ENCODE peak calls at places on chromosomes 12 and 14, in nine cellular contexts. One of them, this sample, is unnamed. For H3K4me1, the result is how much of the 10 kb centered on the place peaks cover.

GRCh38 chr12:45401008-45401407 is 185.1 kb downstream of the ANO6 start:
- DNase-seq in adipocyte: no peak
- DNase-seq in GM23248: no peak
- DNase-seq in pancreas: no peak
- DNase-seq in tibial artery: no peak
- DNase-seq in GM23338: no peak
- DNase-seq in ovary: no peak
- DNase-seq in upper lobe of right lung: no peak
- DNase-seq in heart left ventricle: peak
- DNase-seq in this sample: no peak

GRCh38 chr12:14886271-14886670 is 617 bp upstream of the MGP start:
- DNase-seq in adipocyte: peak
- DNase-seq in GM23248: no peak
- DNase-seq in pancreas: no peak
- DNase-seq in tibial artery: no peak
- DNase-seq in GM23338: no peak
- DNase-seq in ovary: no peak
- DNase-seq in upper lobe of right lung: no peak
- DNase-seq in heart left ventricle: no peak
- DNase-seq in this sample: no peak

GRCh38 chr12:119659289-119659897 is 8.5 kb upstream of the PRKAB1 start:
- DNase-seq in adipocyte: peak
- DNase-seq in GM23248: peak
- DNase-seq in pancreas: no peak
- DNase-seq in tibial artery: no peak
- DNase-seq in GM23338: peak
- DNase-seq in ovary: no peak
- DNase-seq in upper lobe of right lung: no peak
- DNase-seq in heart left ventricle: no peak
- DNase-seq in this sample: no peak

GRCh38 chr12:124820199-124820598 is 43.5 kb downstream of the SCARB1 start:
- DNase-seq in adipocyte: no peak
- DNase-seq in GM23248: no peak
- DNase-seq in pancreas: no peak
- DNase-seq in tibial artery: no peak
- DNase-seq in GM23338: no peak
- DNase-seq in ovary: no peak
- DNase-seq in upper lobe of right lung: no peak
- DNase-seq in heart left ventricle: no peak
- DNase-seq in this sample: no peak

GRCh38 chr12:7869137-7869536 is 3.6 kb downstream of the SLC2A14 start:
- DNase-seq in adipocyte: peak
- DNase-seq in GM23248: peak
- DNase-seq in pancreas: no peak
- DNase-seq in tibial artery: no peak
- DNase-seq in GM23338: no peak
- DNase-seq in ovary: no peak
- DNase-seq in upper lobe of right lung: no peak
- DNase-seq in heart left ventricle: no peak
- DNase-seq in this sample: no peak

GRCh38 chr14:44966601-44967336 is 4.8 kb downstream of the TOGARAM1 start:
- DNase-seq in adipocyte: no peak
- DNase-seq in GM23248: peak
- DNase-seq in pancreas: no peak
- DNase-seq in tibial artery: no peak
- DNase-seq in GM23338: no peak
- DNase-seq in ovary: no peak
- DNase-seq in upper lobe of right lung: no peak
- DNase-seq in heart left ventricle: no peak
- DNase-seq in this sample: no peak

GRCh38 chr12:132374821-132375445 is 45.5 kb upstream of the GALNT9 start:
- DNase-seq in adipocyte: no peak
- DNase-seq in GM23248: no peak
- DNase-seq in pancreas: no peak
- DNase-seq in tibial artery: no peak
- DNase-seq in GM23338: no peak
- DNase-seq in ovary: peak
- DNase-seq in upper lobe of right lung: no peak
- DNase-seq in heart left ventricle: no peak
- DNase-seq in this sample: no peak

GRCh38 chr12:114673169-114673833 is 10.7 kb downstream of the TBX3 start:
- DNase-seq in adipocyte: peak
- DNase-seq in GM23248: peak
- DNase-seq in pancreas: no peak
- DNase-seq in tibial artery: no peak
- DNase-seq in GM23338: peak
- DNase-seq in ovary: peak
- DNase-seq in upper lobe of right lung: no peak
- DNase-seq in heart left ventricle: no peak
- DNase-seq in this sample: no peak

GRCh38 chr14:34912966-34913365 is 37.8 kb upstream of the BAZ1A start:
- DNase-seq in adipocyte: no peak
- DNase-seq in GM23248: no peak
- DNase-seq in pancreas: no peak
- DNase-seq in tibial artery: no peak
- DNase-seq in GM23338: no peak
- DNase-seq in ovary: no peak
- DNase-seq in upper lobe of right lung: no peak
- DNase-seq in heart left ventricle: no peak
- DNase-seq in this sample: no peak

GRCh38 chr14:23436327-23437141 is 1.1 kb upstream of the MYH7 start:
- DNase-seq in adipocyte: no peak
- DNase-seq in GM23248: no peak
- DNase-seq in pancreas: peak
- DNase-seq in tibial artery: no peak
- DNase-seq in GM23338: no peak
- DNase-seq in ovary: no peak
- DNase-seq in upper lobe of right lung: no peak
- DNase-seq in heart left ventricle: no peak
- DNase-seq in this sample: peak

GRCh38 chr12:3092770-3093169 is 15.6 kb downstream of the TSPAN9 start:
- DNase-seq in adipocyte: no peak
- DNase-seq in GM23248: no peak
- DNase-seq in pancreas: no peak
- DNase-seq in tibial artery: no peak
- DNase-seq in GM23338: no peak
- DNase-seq in ovary: no peak
- DNase-seq in upper lobe of right lung: no peak
- DNase-seq in heart left ventricle: no peak
- DNase-seq in this sample: no peak

GRCh38 chr12:108063192-108063591 is 65.9 kb upstream of the WSCD2 start:
- DNase-seq in adipocyte: peak
- DNase-seq in GM23248: peak
- DNase-seq in pancreas: no peak
- DNase-seq in tibial artery: no peak
- DNase-seq in GM23338: peak
- DNase-seq in ovary: no peak
- DNase-seq in upper lobe of right lung: no peak
- DNase-seq in heart left ventricle: no peak
- DNase-seq in this sample: no peak

GRCh38 chr12:49369723-49370145 is 2.5 kb downstream of the SPATS2 start:
- DNase-seq in adipocyte: peak
- DNase-seq in GM23248: peak
- DNase-seq in pancreas: no peak
- DNase-seq in tibial artery: no peak
- DNase-seq in GM23338: peak
- DNase-seq in ovary: no peak
- DNase-seq in upper lobe of right lung: no peak
- DNase-seq in heart left ventricle: no peak
- DNase-seq in this sample: no peak
- H3K4me1 ChIP-seq in adipocyte: under half
- H3K4me1 ChIP-seq in GM23248: under half
- H3K4me1 ChIP-seq in pancreas: under half
- H3K4me1 ChIP-seq in tibial artery: under half
- H3K4me1 ChIP-seq in GM23338: under half
- H3K4me1 ChIP-seq in ovary: under half
- H3K4me1 ChIP-seq in upper lobe of right lung: under half
- H3K4me1 ChIP-seq in heart left ventricle: under half
- H3K4me1 ChIP-seq in this sample: under half

GRCh38 chr14:58752280-58752679 is 114.5 kb downstream of the DACT1 start:
- DNase-seq in adipocyte: no peak
- DNase-seq in GM23248: peak
- DNase-seq in pancreas: no peak
- DNase-seq in tibial artery: no peak
- DNase-seq in GM23338: no peak
- DNase-seq in ovary: no peak
- DNase-seq in upper lobe of right lung: no peak
- DNase-seq in heart left ventricle: no peak
- DNase-seq in this sample: no peak
- H3K4me1 ChIP-seq in adipocyte: under half
- H3K4me1 ChIP-seq in GM23248: under half
- H3K4me1 ChIP-seq in pancreas: under half
- H3K4me1 ChIP-seq in tibial artery: under half
- H3K4me1 ChIP-seq in GM23338: under half
- H3K4me1 ChIP-seq in ovary: under half
- H3K4me1 ChIP-seq in upper lobe of right lung: half or more
- H3K4me1 ChIP-seq in heart left ventricle: under half
- H3K4me1 ChIP-seq in this sample: under half

GRCh38 chr14:64496764-64497163 is 6.9 kb downstream of the ZBTB25 start:
- DNase-seq in adipocyte: no peak
- DNase-seq in GM23248: no peak
- DNase-seq in pancreas: no peak
- DNase-seq in tibial artery: no peak
- DNase-seq in GM23338: no peak
- DNase-seq in ovary: no peak
- DNase-seq in upper lobe of right lung: no peak
- DNase-seq in heart left ventricle: no peak
- DNase-seq in this sample: no peak
- H3K4me1 ChIP-seq in adipocyte: under half
- H3K4me1 ChIP-seq in GM23248: under half
- H3K4me1 ChIP-seq in pancreas: under half
- H3K4me1 ChIP-seq in tibial artery: under half
- H3K4me1 ChIP-seq in GM23338: under half
- H3K4me1 ChIP-seq in ovary: under half
- H3K4me1 ChIP-seq in upper lobe of right lung: under half
- H3K4me1 ChIP-seq in heart left ventricle: half or more
- H3K4me1 ChIP-seq in this sample: under half

GRCh38 chr12:92068441-92068840 is 77.2 kb downstream of the BTG1 start:
- DNase-seq in adipocyte: no peak
- DNase-seq in GM23248: no peak
- DNase-seq in pancreas: no peak
- DNase-seq in tibial artery: no peak
- DNase-seq in GM23338: no peak
- DNase-seq in ovary: no peak
- DNase-seq in upper lobe of right lung: no peak
- DNase-seq in heart left ventricle: no peak
- DNase-seq in this sample: no peak
- H3K4me1 ChIP-seq in adipocyte: under half
- H3K4me1 ChIP-seq in GM23248: under half
- H3K4me1 ChIP-seq in pancreas: under half
- H3K4me1 ChIP-seq in tibial artery: under half
- H3K4me1 ChIP-seq in GM23338: under half
- H3K4me1 ChIP-seq in ovary: under half
- H3K4me1 ChIP-seq in upper lobe of right lung: under half
- H3K4me1 ChIP-seq in heart left ventricle: under half
- H3K4me1 ChIP-seq in this sample: under half

DNA sequence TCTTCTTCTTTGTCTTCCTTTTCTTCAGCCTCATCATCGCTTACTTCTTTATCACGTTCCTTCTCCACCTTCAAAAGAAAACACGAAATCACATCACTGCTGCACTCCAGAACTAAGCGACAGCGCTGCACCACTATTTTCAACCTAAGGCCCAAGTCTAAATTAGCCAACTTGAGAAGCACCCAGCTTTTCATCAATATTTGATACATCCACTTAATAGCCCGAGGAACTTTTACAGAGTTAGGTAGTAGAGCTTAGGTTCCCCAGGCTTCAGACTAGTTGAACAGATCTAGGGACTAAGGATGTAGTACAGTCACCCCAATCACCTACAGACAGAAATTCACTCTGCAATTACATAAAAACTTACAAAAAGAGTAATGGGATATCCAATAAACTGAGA is 1.9 kb downstream of the HSP90AA1 start:
- DNase-seq in adipocyte: no peak
- DNase-seq in GM23248: no peak
- DNase-seq in pancreas: no peak
- DNase-seq in tibial artery: no peak
- DNase-seq in GM23338: no peak
- DNase-seq in ovary: no peak
- DNase-seq in upper lobe of right lung: no peak
- DNase-seq in heart left ventricle: no peak
- DNase-seq in this sample: no peak
- H3K4me1 ChIP-seq in adipocyte: under half
- H3K4me1 ChIP-seq in GM23248: under half
- H3K4me1 ChIP-seq in pancreas: under half
- H3K4me1 ChIP-seq in tibial artery: under half
- H3K4me1 ChIP-seq in GM23338: under half
- H3K4me1 ChIP-seq in ovary: under half
- H3K4me1 ChIP-seq in upper lobe of right lung: under half
- H3K4me1 ChIP-seq in heart left ventricle: under half
- H3K4me1 ChIP-seq in this sample: half or more

GRCh38 chr14:100567877-100568163 is 19.4 kb downstream of the BEGAIN start:
- DNase-seq in adipocyte: peak
- DNase-seq in GM23248: peak
- DNase-seq in pancreas: no peak
- DNase-seq in tibial artery: no peak
- DNase-seq in GM23338: no peak
- DNase-seq in ovary: no peak
- DNase-seq in upper lobe of right lung: no peak
- DNase-seq in heart left ventricle: no peak
- DNase-seq in this sample: no peak
- H3K4me1 ChIP-seq in adipocyte: under half
- H3K4me1 ChIP-seq in GM23248: under half
- H3K4me1 ChIP-seq in pancreas: under half
- H3K4me1 ChIP-seq in tibial artery: under half
- H3K4me1 ChIP-seq in GM23338: under half
- H3K4me1 ChIP-seq in ovary: under half
- H3K4me1 ChIP-seq in upper lobe of right lung: under half
- H3K4me1 ChIP-seq in heart left ventricle: under half
- H3K4me1 ChIP-seq in this sample: under half

DNA sequence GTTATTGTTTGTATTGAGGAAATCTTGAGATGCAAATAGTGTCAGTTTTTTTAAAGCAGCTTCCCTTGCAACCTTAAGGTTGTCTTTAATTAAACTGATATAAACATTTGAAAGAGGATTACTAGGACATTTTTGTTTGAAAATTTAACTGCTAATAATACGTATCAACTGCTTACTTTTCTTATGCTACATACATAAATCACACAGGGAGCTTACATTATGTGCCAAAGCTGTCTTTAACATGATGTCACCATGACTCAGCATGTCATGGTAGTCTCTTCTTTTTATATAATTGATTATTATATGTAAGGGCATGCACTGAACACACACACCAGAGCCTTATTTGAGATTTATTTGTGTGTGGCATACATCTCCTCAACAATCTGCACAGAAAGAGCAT is 63.0 kb upstream of the PTHLH start:
- DNase-seq in adipocyte: peak
- DNase-seq in GM23248: peak
- DNase-seq in pancreas: no peak
- DNase-seq in tibial artery: no peak
- DNase-seq in GM23338: no peak
- DNase-seq in ovary: no peak
- DNase-seq in upper lobe of right lung: no peak
- DNase-seq in heart left ventricle: no peak
- DNase-seq in this sample: no peak
- H3K4me1 ChIP-seq in adipocyte: under half
- H3K4me1 ChIP-seq in GM23248: under half
- H3K4me1 ChIP-seq in pancreas: under half
- H3K4me1 ChIP-seq in tibial artery: under half
- H3K4me1 ChIP-seq in GM23338: under half
- H3K4me1 ChIP-seq in ovary: under half
- H3K4me1 ChIP-seq in upper lobe of right lung: under half
- H3K4me1 ChIP-seq in heart left ventricle: under half
- H3K4me1 ChIP-seq in this sample: under half

This sample was measured in heart right ventricle.